ENCODE peak calls at places on chromosomes 3 and 15, in seven cellular contexts. F is ovary, Y is tibial artery, T is KG1, M is amniotic epithelial cell, C is LHCN-M2, G is frontal cortex. Q is an unnamed sample.

GRCh38 chr15:31586841-31587240 is 260.2 kb downstream of the KLF13 start:
- DNase-seq in M (no peak), F (no peak), Y (no peak), T (no peak), G (no peak), C (no peak), Q (no peak)

GRCh38 chr15:70562906-70563305 is 200.5 kb downstream of the UACA start:
- DNase-seq in Y (no peak), C (no peak), F (no peak), T (no peak), G (no peak), M (no peak), Q (no peak)

GRCh38 chr3:15585111-15585844 is 16.1 kb downstream of the HACL1 start:
- DNase-seq in C (peak), F (no peak), G (no peak), M (no peak), Y (peak), T (no peak), Q (no peak)

GRCh38 chr3:126126292-126126691 is 42.4 kb upstream of the SLC41A3 start:
- DNase-seq in Y (peak), C (no peak), G (no peak), M (no peak), F (no peak), T (no peak), Q (peak)

GRCh38 chr3:186931487-186932280 is 1.4 kb downstream of the ST6GAL1 start:
- DNase-seq in T (no peak), M (no peak), Y (peak), G (no peak), F (peak), C (peak), Q (peak)

GRCh38 chr3:45642731-45643152 is 46.5 kb upstream of the SACM1L start:
- DNase-seq in T (no peak), Y (no peak), F (no peak), G (no peak), C (peak), M (peak), Q (no peak)

GRCh38 chr15:73558529-73558928 is 74.7 kb downstream of the NPTN start:
- DNase-seq in M (no peak), Y (no peak), C (no peak), T (no peak), G (no peak), F (no peak), Q (no peak)

GRCh38 chr3:122767690-122768372 is 25.8 kb downstream of the HSPBAP1 start:
- DNase-seq in C (no peak), F (no peak), G (no peak), Y (no peak), M (peak), T (no peak), Q (no peak)

GRCh38 chr3:80855482-80855881 is 906.0 kb downstream of the GBE1 start:
- DNase-seq in C (no peak), T (no peak), G (no peak), M (no peak), Y (no peak), F (no peak), Q (no peak)

GRCh38 chr3:45679805-45680204 is 9.4 kb upstream of the SACM1L start:
- DNase-seq in Y (no peak), F (no peak), T (peak), M (no peak), G (no peak), C (no peak), Q (no peak)

GRCh38 chr3:10772230-10773161 is 43.5 kb upstream of the SLC6A11 start:
- DNase-seq in Y (no peak), T (no peak), G (no peak), C (no peak), M (no peak), F (no peak), Q (no peak)

GRCh38 chr3:151969026-151969658 is 95.7 kb downstream of the SUCNR1 start:
- DNase-seq in G (no peak), T (no peak), M (no peak), Y (no peak), C (peak), F (no peak), Q (no peak)